ENCODE peak calls at places on chromosomes 13 and 19, in four cellular contexts. Q, R, X and A are unnamed samples.

GRCh38 chr13:98517576-98518310 is 59.2 kb downstream of the STK24 start:
- DNase-seq in X (no peak), R (no peak), Q (no peak), A (no peak)

GRCh38 chr19:11578342-11579142 is 1.1 kb upstream of the ACP5 start:
- DNase-seq in Q (no peak), R (peak), X (no peak), A (peak)

GRCh38 chr13:94351292-94352000 is 128.0 kb downstream of the DCT start:
- DNase-seq in Q (peak), X (peak), R (no peak), A (no peak)

GRCh38 chr13:91307887-91308286 is 39.6 kb upstream of the MIR17HG start:
- DNase-seq in Q (no peak), R (no peak), X (no peak), A (no peak)

GRCh38 chr19:6730153-6730804 is 7.1 kb downstream of the GPR108 start:
- DNase-seq in X (no peak), Q (peak), R (peak), A (no peak)

GRCh38 chr19:38812004-38812840 is 523 bp downstream of the LGALS4 start:
- DNase-seq in X (no peak), R (no peak), Q (no peak), A (no peak)

GRCh38 chr13:29575098-29575497 is 20.4 kb downstream of the SLC7A1 start:
- DNase-seq in Q (no peak), R (no peak), X (no peak), A (no peak)

GRCh38 chr13:44667950-44668349 is 91.8 kb upstream of the TSC22D1 start:
- DNase-seq in X (peak), Q (no peak), R (no peak), A (no peak)

GRCh38 chr13:114109646-114110045 is 22.8 kb downstream of the RASA3 start:
- DNase-seq in R (no peak), Q (no peak), X (no peak), A (peak)

GRCh38 chr13:97028441-97029299 is 34.4 kb upstream of the OXGR1 start:
- DNase-seq in R (peak), X (peak), Q (peak), A (no peak)

GRCh38 chr13:98548230-98548629 is 28.7 kb downstream of the STK24 start:
- DNase-seq in Q (no peak), R (no peak), X (no peak), A (no peak)

GRCh38 chr13:112957295-112957677 is 11.7 kb upstream of the MCF2L start:
- DNase-seq in Q (no peak), R (no peak), X (no peak), A (no peak)

GRCh38 chr13:44312898-44313551 is 60.6 kb upstream of the SERP2 start:
- DNase-seq in Q (peak), R (no peak), X (peak), A (no peak)

GRCh38 chr13:28299941-28300340 is 161.6 kb downstream of the PAN3 start:
- DNase-seq in R (no peak), Q (no peak), X (peak), A (no peak)

GRCh38 chr13:46170687-46171086 is 11.3 kb downstream of the LCP1 start:
- DNase-seq in R (no peak), Q (no peak), X (no peak), A (no peak)

GRCh38 chr19:4373601-4374441 is 26.5 kb downstream of the SH3GL1 start:
- DNase-seq in X (peak), R (no peak), Q (no peak), A (peak)

GRCh38 chr19:49182848-49183375 is 25.3 kb downstream of the TRPM4 start:
- DNase-seq in Q (no peak), R (no peak), X (no peak), A (no peak)

GRCh38 chr19:45781282-45782161 is 768 bp downstream of the DMPK start:
- DNase-seq in Q (peak), X (no peak), R (no peak), A (peak)

GRCh38 chr19:55365245-55365644 is 2.2 kb upstream of the GARIN5B start:
- DNase-seq in Q (no peak), X (no peak), R (no peak), A (no peak)

GRCh38 chr19:11499327-11499726 is 6.3 kb downstream of the ZNF653 start:
- DNase-seq in X (no peak), Q (no peak), R (no peak), A (no peak)

GRCh38 chr13:34076319-34076718 is 258.4 kb downstream of the RFC3 start:
- DNase-seq in R (no peak), Q (no peak), X (peak), A (no peak)

GRCh38 chr13:66558511-66558910 is 671.6 kb downstream of the PCDH9 start:
- DNase-seq in R (no peak), Q (no peak), X (no peak), A (no peak)

GRCh38 chr13:99191900-99192399 is 8.7 kb upstream of the UBAC2 start:
- DNase-seq in R (no peak), X (peak), Q (no peak), A (no peak)

GRCh38 chr13:45143346-45143751 is 23.0 kb downstream of the GTF2F2 start:
- DNase-seq in R (peak), Q (peak), X (no peak), A (no peak)

GRCh38 chr19:55220525-55220924 is 8.0 kb downstream of the TMEM86B start:
- DNase-seq in X (no peak), Q (no peak), R (peak), A (no peak)

GRCh38 chr19:6737284-6737872 is at the start of gene GPR108:
- DNase-seq in R (peak), X (peak), Q (peak), A (peak)

GRCh38 chr19:3783660-3784584 is 2.3 kb downstream of the MATK start:
- DNase-seq in X (no peak), Q (no peak), R (no peak), A (no peak)

GRCh38 chr19:28541029-28541428 is 671.9 kb downstream of the UQCRFS1 start:
- DNase-seq in R (no peak), X (no peak), Q (no peak), A (no peak)
- H3K4me3 ChIP-seq in R (no peak), X (no peak), Q (no peak), A (no peak)

GRCh38 chr13:74128171-74128767 is 5.9 kb downstream of the KLF12 start:
- DNase-seq in R (no peak), Q (peak), X (peak), A (no peak)
- H3K4me3 ChIP-seq in R (no peak), Q (no peak), X (no peak), A (no peak)

DNA sequence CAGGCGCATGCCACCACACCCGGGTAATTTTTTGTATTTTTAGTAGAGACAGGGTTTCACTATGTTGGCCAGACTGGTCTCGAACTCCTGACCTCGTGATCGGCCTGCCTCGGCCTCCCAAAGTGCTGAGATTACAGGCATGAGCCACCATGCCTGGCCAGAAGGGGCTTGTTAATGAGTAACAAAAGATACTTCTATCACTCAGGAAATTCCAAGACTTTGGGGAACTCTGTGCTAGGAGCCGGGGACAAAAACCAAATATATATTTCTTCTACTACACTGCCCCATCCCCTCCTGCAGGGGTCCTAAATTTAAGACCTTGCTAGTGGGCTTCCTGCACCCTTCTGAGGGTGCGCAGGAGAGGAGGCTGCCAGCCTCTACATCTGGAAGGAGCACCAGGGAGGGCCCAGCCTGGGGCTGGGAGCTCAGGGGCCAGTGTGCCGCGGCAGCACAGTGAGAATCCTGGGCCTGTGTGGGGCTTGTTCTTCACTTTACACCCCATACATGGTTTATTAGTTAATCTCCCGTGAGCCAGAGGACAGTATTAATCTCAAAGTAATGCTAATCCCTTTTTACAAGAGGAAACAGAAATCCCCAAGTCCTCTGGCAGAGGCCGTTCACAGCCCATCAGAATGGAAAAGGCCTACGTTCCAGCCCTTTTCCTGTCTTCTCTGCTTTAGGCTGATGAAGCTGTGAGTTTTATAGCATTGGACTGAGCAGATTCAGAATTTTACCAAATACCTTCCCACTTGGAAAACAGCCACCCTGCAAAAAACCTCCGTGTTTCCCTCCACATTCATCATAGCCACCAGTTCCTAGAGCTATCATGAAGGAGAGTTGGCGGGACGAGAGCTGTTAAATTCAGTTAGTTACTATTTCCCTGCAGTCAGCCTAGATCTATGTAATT is 44.4 kb upstream of the NPAS1 start:
- DNase-seq in R (no peak), Q (no peak), X (peak), A (no peak)
- H3K4me3 ChIP-seq in R (no peak), Q (no peak), X (no peak), A (no peak)

GRCh38 chr19:1284979-1285736 is 515 bp upstream of the EFNA2 start:
- DNase-seq in R (no peak), X (no peak), Q (no peak), A (no peak)

GRCh38 chr19:1283917-1284292 is 1.8 kb upstream of the EFNA2 start:
- DNase-seq in X (no peak), Q (no peak), R (no peak), A (no peak)

GRCh38 chr19:1283207-1283916 is 2.3 kb upstream of the EFNA2 start:
- DNase-seq in X (no peak), Q (no peak), R (no peak), A (no peak)

GRCh38 chr19:1285737-1286360 is at the start of gene EFNA2:
- DNase-seq in R (peak), Q (no peak), X (no peak), A (no peak)

DNA sequence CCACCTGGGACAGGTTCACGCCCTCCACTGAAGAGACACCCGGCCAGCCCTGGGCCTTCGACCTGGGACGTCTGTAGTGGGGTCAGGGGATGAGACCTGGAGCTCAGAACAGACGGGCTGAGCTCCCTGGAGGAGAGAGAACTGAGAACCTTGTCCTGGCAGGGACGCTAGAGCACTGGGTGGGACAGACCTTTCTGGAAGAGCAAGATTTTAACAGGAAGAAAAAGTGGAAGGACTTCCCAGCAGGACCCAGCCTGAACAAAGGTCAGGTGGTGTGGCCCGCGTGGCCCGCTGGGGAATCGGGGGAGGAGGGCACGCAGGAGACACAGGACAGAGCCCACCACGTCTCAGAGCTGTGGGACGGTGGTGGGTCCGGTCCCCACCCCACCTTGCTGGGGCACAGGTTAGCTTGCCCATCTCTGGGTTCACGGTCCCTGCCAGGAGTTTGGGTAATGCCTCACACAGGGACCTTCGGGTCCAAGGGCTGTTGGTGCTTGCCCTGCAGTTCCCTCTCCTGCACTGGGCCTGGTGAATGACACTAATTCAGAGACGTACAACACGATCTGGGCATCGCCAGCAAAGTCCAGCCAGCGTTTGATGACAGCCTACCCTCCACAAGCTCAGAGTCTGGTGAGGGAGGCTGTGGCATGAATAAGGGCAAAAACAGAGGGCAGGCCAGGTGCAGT is 1.2 kb upstream of the EFNA2 start:
- DNase-seq in R (no peak), Q (no peak), X (no peak), A (no peak)
- H3K4me3 ChIP-seq in R (no peak), Q (no peak), X (no peak), A (no peak)

DNA sequence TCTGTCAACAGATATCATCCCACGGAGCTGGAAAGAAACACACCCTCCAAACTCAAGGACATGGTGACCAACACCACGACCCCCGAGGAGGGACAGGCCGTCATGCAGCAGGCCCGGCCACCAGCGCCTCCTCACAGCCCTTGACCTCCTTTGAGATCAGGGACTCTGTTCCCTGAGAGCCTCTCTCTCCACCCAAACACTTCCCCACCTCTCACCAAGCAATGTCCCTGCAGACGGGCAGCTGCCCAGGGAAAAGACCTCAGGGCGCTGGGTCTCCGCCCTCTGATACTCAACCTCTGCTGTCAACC is 10.0 kb downstream of the SCGB2B2 start:
- DNase-seq in X (no peak), R (no peak), Q (no peak), A (no peak)
- H3K4me3 ChIP-seq in X (no peak), R (no peak), Q (no peak), A (peak)

GRCh38 chr13:110302986-110303385 is 4.0 kb downstream of the COL4A1 start:
- DNase-seq in Q (no peak), X (no peak), R (no peak), A (no peak)

GRCh38 chr13:110301606-110302131 is 5.3 kb downstream of the COL4A1 start:
- DNase-seq in R (peak), X (peak), Q (peak), A (no peak)

GRCh38 chr13:110300090-110300815 is 6.7 kb downstream of the COL4A1 start:
- DNase-seq in Q (no peak), X (no peak), R (no peak), A (no peak)

GRCh38 chr13:110302154-110302553 is 4.8 kb downstream of the COL4A1 start:
- DNase-seq in R (no peak), Q (no peak), X (no peak), A (no peak)

DNA sequence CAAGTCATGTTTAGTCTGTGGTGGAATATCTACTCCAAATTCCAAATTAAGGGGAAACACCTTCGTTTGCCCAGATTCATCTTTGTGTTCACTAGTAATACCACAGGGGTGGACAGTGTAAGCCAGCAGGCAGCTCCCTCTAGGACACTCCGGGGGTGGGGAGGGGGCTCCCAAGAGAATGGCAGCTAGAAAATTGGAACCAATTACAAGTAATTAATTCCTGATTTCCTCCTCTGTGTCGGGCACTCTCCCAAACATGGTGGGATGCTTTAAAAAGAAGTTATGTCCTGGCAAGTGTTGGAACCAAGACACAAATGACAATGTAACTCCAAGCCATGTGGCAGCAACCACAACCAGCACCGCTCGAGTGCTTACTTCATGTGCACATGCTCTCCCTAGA is 5.9 kb downstream of the COL4A1 start:
- DNase-seq in Q (no peak), R (no peak), X (no peak), A (no peak)
- H3K4me3 ChIP-seq in Q (no peak), R (no peak), X (no peak), A (peak)